ENCODE peak calls at places on chromosomes 7 and 10, in seven cellular contexts. O is OCI-LY7; A is kidney epithelial cell; W is Peyer's patch; N is neural progenitor cell; D is CD8-positive, alpha-beta T cell; H is IMR-90. F is an unnamed sample.

GRCh38 chr7:5452470-5452899 is 28.9 kb upstream of the TNRC18 start:
- DNase-seq in O (no peak), N (no peak), W (no peak), H (no peak), D (no peak), A (no peak), F (no peak)

GRCh38 chr10:97599272-97599619 is 9.7 kb downstream of the C10orf62 start:
- DNase-seq in W (no peak), N (no peak), O (no peak), D (no peak), A (no peak), H (no peak), F (no peak)

GRCh38 chr7:158463317-158463716 is 124.3 kb downstream of the PTPRN2 start:
- DNase-seq in O (no peak), A (no peak), N (no peak), W (no peak), D (no peak), H (no peak), F (no peak)

GRCh38 chr10:77431209-77431611 is 206.4 kb downstream of the KCNMA1 start:
- DNase-seq in H (no peak), D (no peak), A (no peak), N (peak), W (no peak), O (no peak), F (no peak)

GRCh38 chr7:34849163-34849960 is 187.9 kb downstream of the DPY19L1 start:
- DNase-seq in W (no peak), O (no peak), A (no peak), H (no peak), N (no peak), D (no peak), F (no peak)

GRCh38 chr7:157523371-157523765 is 186.6 kb downstream of the DNAJB6 start:
- DNase-seq in H (no peak), D (no peak), O (no peak), W (no peak), N (no peak), A (no peak), F (no peak)

GRCh38 chr10:97714401-97715258 is 1.1 kb downstream of the MARVELD1 start:
- DNase-seq in W (peak), A (no peak), N (peak), D (no peak), O (no peak), H (peak), F (peak)

GRCh38 chr7:133364959-133365680 is 112.2 kb downstream of the EXOC4 start:
- DNase-seq in A (no peak), N (no peak), O (no peak), H (peak), D (no peak), W (no peak), F (peak)

GRCh38 chr7:105703207-105703930 is 122.1 kb upstream of the EFCAB10 start:
- DNase-seq in N (no peak), D (no peak), H (no peak), A (no peak), W (no peak), O (no peak), F (no peak)

GRCh38 chr7:150380463-150380862 is 1.3 kb downstream of the ZNF775 start:
- DNase-seq in O (no peak), H (no peak), N (peak), D (no peak), A (no peak), W (no peak), F (no peak)
- H3K4me3 ChIP-seq in O (peak), H (no peak), N (peak), D (no peak), A (peak), W (no peak), F (peak)

GRCh38 chr10:119408969-119409371 is 133.5 kb downstream of the RGS10 start:
- DNase-seq in N (no peak), O (no peak), W (no peak), D (no peak), A (no peak), H (peak), F (no peak)

GRCh38 chr10:119409906-119410305 is 132.6 kb downstream of the RGS10 start:
- DNase-seq in W (no peak), A (no peak), H (peak), O (no peak), D (no peak), N (no peak), F (no peak)

GRCh38 chr10:119410361-119411116 is 132.0 kb downstream of the RGS10 start:
- DNase-seq in H (no peak), W (no peak), O (no peak), N (no peak), A (no peak), D (no peak), F (no peak)

GRCh38 chr10:119408072-119408471 is 134.4 kb downstream of the RGS10 start:
- DNase-seq in H (no peak), N (no peak), W (no peak), D (no peak), O (no peak), A (no peak), F (no peak)

DNA sequence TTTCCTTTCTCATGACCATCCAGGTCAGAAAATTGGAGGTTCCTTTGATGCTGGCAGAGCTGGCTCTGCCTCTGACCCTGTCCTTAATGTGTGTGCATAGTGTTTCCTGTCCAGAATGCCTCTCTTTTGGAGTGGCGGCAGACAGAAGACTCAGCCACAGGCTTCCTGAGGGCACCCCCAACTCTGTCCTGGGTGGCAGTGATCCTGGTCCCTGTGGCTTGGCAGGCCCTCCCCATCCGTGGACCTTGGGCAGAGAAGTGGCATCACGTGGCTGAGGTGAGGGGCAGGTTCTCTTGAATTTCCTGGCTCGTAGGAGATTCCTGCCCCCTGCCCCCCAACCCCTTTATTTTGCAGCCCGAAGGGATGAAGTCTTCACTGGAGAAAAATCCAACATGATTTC is 133.1 kb downstream of the RGS10 start:
- DNase-seq in H (no peak), A (no peak), O (no peak), W (no peak), N (no peak), D (no peak), F (no peak)
- H3K4me3 ChIP-seq in H (no peak), A (no peak), O (no peak), W (no peak), N (no peak), D (no peak), F (no peak)

GRCh38 chr10:80410122-80410521 is 1.8 kb downstream of the PRXL2A start:
- DNase-seq in A (no peak), H (no peak), W (no peak), D (no peak), N (no peak), O (no peak), F (no peak)

GRCh38 chr10:80410578-80411145 is 2.3 kb downstream of the PRXL2A start:
- DNase-seq in W (no peak), A (no peak), O (no peak), H (no peak), N (no peak), D (no peak), F (no peak)

GRCh38 chr10:80408198-80409085 is at the start of gene PRXL2A:
- DNase-seq in W (peak), A (no peak), N (peak), D (peak), O (no peak), H (no peak), F (peak)

GRCh38 chr10:80407836-80408197 is 534 bp upstream of the PRXL2A start:
- DNase-seq in O (no peak), A (no peak), H (no peak), W (no peak), D (no peak), N (peak), F (no peak)

DNA sequence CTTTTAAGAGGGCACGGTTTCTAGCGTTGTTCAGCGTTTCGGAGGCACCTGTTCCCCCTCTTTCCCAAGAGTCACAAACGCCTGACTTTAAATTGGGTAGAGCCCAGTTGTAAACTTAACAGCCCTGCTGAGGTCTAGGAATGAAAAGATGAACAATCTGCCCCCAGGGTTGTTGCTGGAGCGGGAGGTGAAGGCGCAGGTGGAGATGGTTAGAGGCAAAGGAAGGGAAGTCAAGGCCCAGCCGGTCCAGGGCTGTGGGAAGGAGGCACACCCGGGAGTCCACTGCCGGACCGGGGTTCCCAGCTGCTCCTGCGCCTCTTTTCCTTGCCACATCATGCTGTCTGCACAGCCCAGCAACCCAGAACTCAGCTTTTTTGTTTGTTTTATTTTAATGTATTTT is 770 bp downstream of the PRXL2A start:
- DNase-seq in W (no peak), O (no peak), H (no peak), N (no peak), A (no peak), D (no peak), F (no peak)
- H3K4me3 ChIP-seq in W (peak), O (no peak), H (no peak), N (peak), A (peak), D (peak), F (peak)

GRCh38 chr7:13179775-13180448 is 492.5 kb downstream of the ARL4A start:
- DNase-seq in A (no peak), N (no peak), O (no peak), W (no peak), D (no peak), H (no peak), F (peak)

GRCh38 chr7:13189712-13190111 is 502.3 kb downstream of the ARL4A start:
- DNase-seq in O (no peak), H (no peak), W (no peak), N (no peak), A (no peak), D (no peak), F (no peak)

GRCh38 chr7:13181221-13181620 is 493.8 kb downstream of the ARL4A start:
- DNase-seq in D (no peak), W (no peak), O (no peak), N (peak), H (peak), A (peak), F (peak)

GRCh38 chr7:13188236-13188635 is 500.8 kb downstream of the ARL4A start:
- DNase-seq in N (no peak), D (no peak), O (no peak), H (no peak), W (no peak), A (no peak), F (no peak)

DNA sequence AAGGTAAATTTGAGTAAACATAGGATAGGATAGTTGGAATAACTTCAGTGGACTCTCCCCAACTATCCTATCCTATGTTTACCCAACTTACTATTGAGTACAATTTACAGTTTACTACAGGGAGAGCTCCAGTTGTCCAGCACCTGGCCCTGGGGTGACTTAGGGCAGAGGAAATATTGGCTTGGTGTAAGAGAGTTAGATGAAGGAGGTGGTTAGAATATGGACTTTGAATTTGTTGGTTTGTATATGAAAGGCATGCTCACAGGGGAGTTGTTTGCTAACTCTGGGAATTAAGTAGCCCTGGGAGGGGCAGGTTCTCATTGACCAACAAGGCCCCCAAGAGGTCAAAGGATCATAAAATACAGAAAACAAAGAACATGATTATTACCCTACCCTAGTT is 497.7 kb downstream of the ARL4A start:
- DNase-seq in W (no peak), D (no peak), O (no peak), H (no peak), A (no peak), N (no peak), F (no peak)
- H3K4me3 ChIP-seq in W (no peak), D (no peak), O (no peak), H (no peak), A (no peak), N (no peak), F (no peak)

GRCh38 chr10:87585565-87586514 is 73.8 kb upstream of the PAPSS2 start:
- DNase-seq in O (no peak), A (peak), D (no peak), N (no peak), W (no peak), H (peak), F (peak)
- H3K4me3 ChIP-seq in O (no peak), A (no peak), D (no peak), N (no peak), W (peak), H (no peak), F (no peak)

GRCh38 chr7:150631084-150631824 is 931 bp downstream of the GIMAP6 start:
- DNase-seq in N (no peak), W (peak), D (peak), O (no peak), A (no peak), H (no peak), F (no peak)
- H3K4me3 ChIP-seq in N (no peak), W (peak), D (peak), O (no peak), A (no peak), H (no peak), F (no peak)

GRCh38 chr10:68665841-68666240 is 55.2 kb upstream of the CCAR1 start:
- DNase-seq in D (no peak), H (peak), O (no peak), N (no peak), A (no peak), W (no peak), F (no peak)
- H3K4me3 ChIP-seq in D (no peak), H (no peak), O (no peak), N (no peak), A (no peak), W (no peak), F (no peak)

GRCh38 chr10:24622781-24623301 is 100.8 kb downstream of the ARHGAP21 start:
- DNase-seq in N (no peak), D (no peak), W (no peak), H (peak), A (no peak), O (peak), F (peak)
- H3K4me3 ChIP-seq in N (no peak), D (peak), W (no peak), H (no peak), A (no peak), O (peak), F (no peak)

GRCh38 chr7:55515569-55516279 is 56.6 kb downstream of the VOPP1 start:
- DNase-seq in W (peak), N (no peak), H (no peak), O (peak), A (no peak), D (no peak), F (no peak)

GRCh38 chr7:55517936-55518689 is 54.2 kb downstream of the VOPP1 start:
- DNase-seq in N (no peak), A (no peak), W (peak), D (no peak), H (no peak), O (no peak), F (no peak)

GRCh38 chr7:55514546-55515265 is 57.6 kb downstream of the VOPP1 start:
- DNase-seq in H (no peak), A (no peak), W (no peak), D (no peak), N (no peak), O (no peak), F (no peak)

GRCh38 chr7:55517191-55517633 is 55.1 kb downstream of the VOPP1 start:
- DNase-seq in N (no peak), O (no peak), W (peak), D (no peak), H (peak), A (no peak), F (no peak)

GRCh38 chr7:55516399-55516798 is 55.9 kb downstream of the VOPP1 start:
- DNase-seq in A (no peak), W (no peak), N (no peak), O (peak), D (no peak), H (no peak), F (no peak)
- H3K4me3 ChIP-seq in A (no peak), W (no peak), N (no peak), O (peak), D (no peak), H (no peak), F (no peak)

GRCh38 chr7:140028311-140028710 is 34.4 kb downstream of the PARP12 start:
- DNase-seq in W (peak), A (no peak), D (no peak), H (no peak), N (no peak), O (no peak), F (no peak)
- H3K4me3 ChIP-seq in W (no peak), A (no peak), D (no peak), H (no peak), N (no peak), O (no peak), F (no peak)

F was measured in A673.